ENCODE peak calls at places on chromosomes 4 and X, in five cellular contexts. X, E, B, K and D are unnamed samples.

GRCh38 chr4:88792821-88793220 is 95.2 kb upstream of the NAP1L5 start:
- DNase-seq in X (peak), E (no peak), B (no peak), K (no peak), D (no peak)

GRCh38 chr4:8010618-8011017 is 71.0 kb upstream of the AFAP1 start:
- DNase-seq in X (no peak), E (peak), B (no peak), K (no peak), D (no peak)

GRCh38 chrX:53074987-53075386 is 7.2 kb upstream of the TSPYL2 start:
- DNase-seq in X (no peak), E (no peak), B (no peak), K (no peak), D (no peak)

GRCh38 chrX:9522756-9523155 is 57.9 kb downstream of the TBL1X start:
- DNase-seq in X (peak), E (no peak), B (no peak), K (no peak), D (no peak)

GRCh38 chr4:39614487-39615162 is 24.0 kb downstream of the SMIM14 start:
- DNase-seq in X (peak), E (no peak), B (no peak), K (peak), D (peak)

GRCh38 chr4:186624951-186625350 is 69.6 kb upstream of the MTNR1A start:
- DNase-seq in X (peak), E (no peak), B (no peak), K (no peak), D (no peak)

GRCh38 chr4:152535236-152535902 is 523 bp downstream of the FBXW7 start:
- DNase-seq in X (no peak), E (peak), B (no peak), K (no peak), D (no peak)

GRCh38 chr4:20615492-20616136 is 84.6 kb upstream of the PACRGL start:
- DNase-seq in X (no peak), E (no peak), B (no peak), K (peak), D (no peak)

GRCh38 chr4:25098964-25099843 is 61.0 kb downstream of the SEPSECS start:
- DNase-seq in X (peak), E (peak), B (peak), K (peak), D (no peak)

GRCh38 chrX:24204331-24204730 is 54.8 kb downstream of the ZFX start:
- DNase-seq in X (peak), E (no peak), B (no peak), K (peak), D (no peak)

GRCh38 chrX:45524805-45525204 is 324.1 kb upstream of the DIPK2B start:
- DNase-seq in X (no peak), E (no peak), B (no peak), K (peak), D (no peak)

GRCh38 chr4:30380404-30380998 is 339.7 kb upstream of the PCDH7 start:
- DNase-seq in X (peak), E (no peak), B (no peak), K (peak), D (peak)

GRCh38 chr4:52036875-52037274 is 1.2 kb downstream of the SGCB start:
- DNase-seq in X (peak), E (no peak), B (no peak), K (no peak), D (no peak)

GRCh38 chrX:10015711-10016515 is 48.8 kb downstream of the CLDN34 start:
- DNase-seq in X (no peak), E (peak), B (no peak), K (no peak), D (peak)

GRCh38 chr4:11470709-11471441 is 42.2 kb upstream of the HS3ST1 start:
- DNase-seq in X (no peak), E (no peak), B (no peak), K (peak), D (no peak)

GRCh38 chrX:153446950-153447580 is 1.2 kb upstream of the TREX2 start:
- DNase-seq in X (no peak), E (no peak), B (no peak), K (no peak), D (no peak)

GRCh38 chrX:131831185-131831520 is 191.9 kb upstream of the STK26 start:
- DNase-seq in X (peak), E (no peak), B (no peak), K (no peak), D (no peak)

GRCh38 chr4:86442881-86443280 is 83.0 kb upstream of the MAPK10 start:
- DNase-seq in X (no peak), E (no peak), B (no peak), K (no peak), D (no peak)

GRCh38 chr4:29263011-29263410 is 1457.2 kb upstream of the PCDH7 start:
- DNase-seq in X (no peak), E (no peak), B (no peak), K (no peak), D (no peak)

GRCh38 chr4:45944000-45944399 is 179.9 kb downstream of the GABRG1 start:
- DNase-seq in X (no peak), E (no peak), B (no peak), K (peak), D (peak)

GRCh38 chr4:67037489-67037888 is 507.8 kb downstream of the CENPC start:
- DNase-seq in X (no peak), E (no peak), B (no peak), K (no peak), D (no peak)

GRCh38 chr4:106038012-106038411 is 142.7 kb downstream of the NPNT start:
- DNase-seq in X (no peak), E (no peak), B (no peak), K (no peak), D (no peak)

GRCh38 chrX:74225111-74225510 is 78.9 kb upstream of the ZCCHC13 start:
- DNase-seq in X (no peak), E (no peak), B (no peak), K (no peak), D (no peak)

GRCh38 chr4:47469951-47470350 is 6.4 kb upstream of the COMMD8 start:
- DNase-seq in X (no peak), E (no peak), B (no peak), K (no peak), D (no peak)

GRCh38 chrX:69024931-69025330 is 140.3 kb downstream of the PJA1 start:
- DNase-seq in X (peak), E (peak), B (peak), K (peak), D (no peak)

GRCh38 chr4:182391111-182391684 is 148.0 kb downstream of the TENM3 start:
- DNase-seq in X (no peak), E (no peak), B (no peak), K (no peak), D (no peak)

GRCh38 chrX:152299787-152300186 is 151.3 kb downstream of the GABRA3 start:
- DNase-seq in X (no peak), E (no peak), B (no peak), K (no peak), D (no peak)

DNA sequence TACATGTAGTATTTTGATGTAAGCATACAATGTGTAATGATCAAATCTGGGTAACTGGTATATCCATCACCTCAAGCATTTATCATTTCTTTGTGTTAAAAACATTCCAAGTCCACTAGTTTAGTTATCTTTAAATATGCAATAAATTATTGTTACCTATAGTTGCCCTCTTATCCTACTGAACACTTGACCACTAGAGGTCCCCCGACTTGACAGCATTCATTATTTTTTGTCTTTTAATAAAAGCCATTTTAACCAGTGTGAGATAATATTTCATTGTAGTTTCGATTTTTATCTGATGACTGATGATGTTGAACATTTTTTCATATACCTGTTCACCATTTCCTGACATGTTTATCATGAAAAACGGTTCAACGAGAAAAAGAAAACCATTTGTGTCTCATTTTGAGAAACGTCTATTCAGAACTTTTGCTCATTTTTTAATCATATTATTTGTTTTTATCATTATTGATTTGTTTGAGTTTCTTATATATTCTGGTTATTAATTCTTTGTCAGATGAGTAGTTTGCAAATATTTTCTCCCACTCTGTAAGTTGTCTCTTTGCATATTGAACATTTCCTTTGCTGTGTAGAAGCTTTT is 199.0 kb upstream of the CXXC4 start:
- DNase-seq in X (peak), E (no peak), B (no peak), K (peak), D (peak)
- TF ChIP-seq CTCF in X (peak), E (no peak), B (no peak), K (peak), D (peak)

GRCh38 chr4:26410385-26411293 is 79.6 kb downstream of the CCKAR start:
- DNase-seq in X (peak), E (no peak), B (no peak), K (peak), D (peak)
- TF ChIP-seq CTCF in X (peak), E (peak), B (peak), K (peak), D (peak)

GRCh38 chr4:183426507-183426906 is 17.9 kb upstream of the CDKN2AIP start:
- DNase-seq in X (no peak), E (no peak), B (no peak), K (no peak), D (no peak)

GRCh38 chr4:183430987-183431347 is 13.5 kb upstream of the CDKN2AIP start:
- DNase-seq in X (no peak), E (no peak), B (no peak), K (no peak), D (no peak)

GRCh38 chr4:183431614-183432013 is 12.8 kb upstream of the CDKN2AIP start:
- DNase-seq in X (no peak), E (no peak), B (no peak), K (no peak), D (no peak)

GRCh38 chr4:183429489-183429888 is 14.9 kb upstream of the CDKN2AIP start:
- DNase-seq in X (no peak), E (no peak), B (no peak), K (no peak), D (no peak)

GRCh38 chr4:183430317-183430986 is 14.0 kb upstream of the CDKN2AIP start:
- DNase-seq in X (no peak), E (no peak), B (no peak), K (no peak), D (no peak)
- TF ChIP-seq CTCF in X (no peak), E (no peak), B (no peak), K (no peak), D (no peak)

DNA sequence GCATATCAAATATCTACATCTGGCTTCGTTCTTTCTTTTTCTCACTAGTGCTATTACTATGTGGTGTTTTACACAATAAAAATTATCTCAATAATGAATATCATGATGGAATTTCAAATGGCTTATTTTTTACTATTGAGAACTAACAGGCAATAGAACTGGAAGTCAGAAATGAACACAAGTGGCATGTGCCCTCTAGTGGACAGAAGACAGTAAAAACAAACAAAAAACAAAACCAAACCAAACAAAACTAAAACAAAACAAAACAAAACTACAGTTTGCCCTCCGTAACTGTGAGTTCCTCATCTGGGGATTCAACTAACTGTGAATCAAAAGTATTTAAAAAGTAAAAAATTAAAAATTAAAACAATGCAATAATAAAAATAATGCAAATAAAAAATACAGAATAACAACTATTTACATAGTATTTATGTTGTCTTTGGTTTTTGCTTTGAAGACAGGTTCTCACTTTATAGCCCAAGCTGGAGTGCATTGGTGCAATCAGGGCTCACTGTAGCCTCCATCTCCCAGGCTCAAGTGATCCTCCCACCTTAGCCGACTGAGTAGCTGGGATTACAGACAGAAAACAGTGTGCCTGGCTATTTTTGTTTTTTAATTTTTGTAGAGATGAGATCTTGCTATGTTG is 195.6 kb upstream of the TACR3 start:
- DNase-seq in X (peak), E (no peak), B (no peak), K (peak), D (peak)
- TF ChIP-seq CTCF in X (peak), E (peak), B (no peak), K (peak), D (peak)